ENCODE peak calls at places on chromosomes 7 and 10, in four cellular contexts. One of them, this sample, is unnamed.
A peak's percentile ranks its signal among the peaks of the same experiment; 100 is the strongest.

GRCh38 chr7:137953043-137953691 is 48.7 kb downstream of the CREB3L2 start:
- DNase-seq in transverse colon: no peak
- DNase-seq in esophagus squamous epithelium: no peak
- DNase-seq in adrenal gland: no peak
- DNase-seq in this sample: no peak

GRCh38 chr10:75651452-75651851 is 220.0 kb downstream of the LRMDA start:
- DNase-seq in transverse colon: peak; percentile 49
- DNase-seq in esophagus squamous epithelium: no peak
- DNase-seq in adrenal gland: no peak
- DNase-seq in this sample: no peak

GRCh38 chr10:50508315-50509051 is 115.3 kb downstream of the SGMS1 start:
- DNase-seq in transverse colon: no peak
- DNase-seq in esophagus squamous epithelium: no peak
- DNase-seq in adrenal gland: no peak
- DNase-seq in this sample: no peak

GRCh38 chr10:47321521-47322195 is 596 bp upstream of the GDF2 start:
- DNase-seq in adrenal gland: no peak
- DNase-seq in transverse colon: no peak
- DNase-seq in esophagus squamous epithelium: no peak
- DNase-seq in this sample: no peak

GRCh38 chr10:47402681-47403301 is 18.7 kb upstream of the ZNF488 start:
- DNase-seq in transverse colon: peak; percentile 26
- DNase-seq in adrenal gland: peak; percentile 92
- DNase-seq in esophagus squamous epithelium: no peak
- DNase-seq in this sample: peak; percentile 74

GRCh38 chr10:46515402-46516192 is 40.9 kb downstream of the GPRIN2 start:
- DNase-seq in adrenal gland: peak; percentile 5
- DNase-seq in esophagus squamous epithelium: no peak
- DNase-seq in transverse colon: peak; percentile 7
- DNase-seq in this sample: peak; percentile 14

GRCh38 chr7:90710466-90710850 is 114.3 kb downstream of the CDK14 start:
- DNase-seq in transverse colon: no peak
- DNase-seq in esophagus squamous epithelium: no peak
- DNase-seq in adrenal gland: no peak
- DNase-seq in this sample: no peak

GRCh38 chr7:44375236-44375699 is 49.9 kb upstream of the CAMK2B start:
- DNase-seq in adrenal gland: no peak
- DNase-seq in esophagus squamous epithelium: no peak
- DNase-seq in transverse colon: no peak
- DNase-seq in this sample: no peak

GRCh38 chr10:6255548-6256061 is 52.9 kb downstream of the PFKFB3 start:
- DNase-seq in adrenal gland: no peak
- DNase-seq in esophagus squamous epithelium: no peak
- DNase-seq in transverse colon: peak; percentile 25
- DNase-seq in this sample: no peak

GRCh38 chr10:3865565-3865964 is 80.6 kb upstream of the KLF6 start:
- DNase-seq in transverse colon: no peak
- DNase-seq in adrenal gland: no peak
- DNase-seq in esophagus squamous epithelium: no peak
- DNase-seq in this sample: no peak

GRCh38 chr7:67821116-67821515 is 824.5 kb downstream of the TYW1 start:
- DNase-seq in transverse colon: no peak
- DNase-seq in esophagus squamous epithelium: no peak
- DNase-seq in adrenal gland: peak; percentile 13
- DNase-seq in this sample: no peak

GRCh38 chr10:114876602-114877300 is 55.2 kb downstream of the FHIP2A start:
- DNase-seq in adrenal gland: peak; percentile 82
- DNase-seq in esophagus squamous epithelium: no peak
- DNase-seq in transverse colon: peak; percentile 62
- DNase-seq in this sample: peak; percentile 57

GRCh38 chr7:102993532-102994029 is 80.8 kb downstream of the LRRC17 start:
- DNase-seq in transverse colon: no peak
- DNase-seq in adrenal gland: no peak
- DNase-seq in esophagus squamous epithelium: no peak
- DNase-seq in this sample: no peak

GRCh38 chr10:128992770-128993169 is 474.3 kb upstream of the MGMT start:
- DNase-seq in esophagus squamous epithelium: no peak
- DNase-seq in adrenal gland: no peak
- DNase-seq in transverse colon: no peak
- DNase-seq in this sample: no peak

GRCh38 chr7:130134106-130134636 is 63.8 kb downstream of the KLHDC10 start:
- DNase-seq in esophagus squamous epithelium: no peak
- DNase-seq in transverse colon: no peak
- DNase-seq in adrenal gland: no peak
- DNase-seq in this sample: no peak

GRCh38 chr7:87413951-87414381 is 61.5 kb downstream of the ABCB4 start:
- DNase-seq in adrenal gland: peak; percentile 49
- DNase-seq in transverse colon: no peak
- DNase-seq in esophagus squamous epithelium: no peak
- DNase-seq in this sample: no peak

GRCh38 chr7:114539575-114539974 is 125.0 kb downstream of the FOXP2 start:
- DNase-seq in esophagus squamous epithelium: no peak
- DNase-seq in adrenal gland: peak; percentile 7
- DNase-seq in transverse colon: peak; percentile 7
- DNase-seq in this sample: no peak

GRCh38 chr10:108443636-108444035 is 1279.1 kb upstream of the SORCS1 start:
- DNase-seq in esophagus squamous epithelium: no peak
- DNase-seq in adrenal gland: no peak
- DNase-seq in transverse colon: no peak
- DNase-seq in this sample: no peak

GRCh38 chr10:63416376-63416775 is 49.4 kb downstream of the JMJD1C start:
- DNase-seq in esophagus squamous epithelium: no peak
- DNase-seq in adrenal gland: no peak
- DNase-seq in transverse colon: no peak
- DNase-seq in this sample: no peak

GRCh38 chr10:48266528-48266927 is 8.0 kb downstream of the FRMPD2 start:
- DNase-seq in transverse colon: no peak
- DNase-seq in esophagus squamous epithelium: no peak
- DNase-seq in adrenal gland: no peak
- DNase-seq in this sample: no peak

GRCh38 chr10:52314822-52315552 is 906 bp downstream of the DKK1 start:
- DNase-seq in transverse colon: peak; percentile 8
- DNase-seq in adrenal gland: peak; percentile 7
- DNase-seq in esophagus squamous epithelium: no peak
- DNase-seq in this sample: no peak

GRCh38 chr7:70703785-70704184 is 428.2 kb upstream of the GALNT17 start:
- DNase-seq in transverse colon: no peak
- DNase-seq in esophagus squamous epithelium: no peak
- DNase-seq in adrenal gland: no peak
- DNase-seq in this sample: no peak

GRCh38 chr10:68082815-68083395 is 7.8 kb upstream of the HERC4 start:
- DNase-seq in transverse colon: no peak
- DNase-seq in adrenal gland: no peak
- DNase-seq in esophagus squamous epithelium: no peak
- DNase-seq in this sample: no peak

GRCh38 chr10:97916586-97916985 is 66.9 kb downstream of the GOLGA7B start:
- DNase-seq in esophagus squamous epithelium: no peak
- DNase-seq in adrenal gland: no peak
- DNase-seq in transverse colon: no peak
- DNase-seq in this sample: no peak

GRCh38 chr7:2173184-2173827 is 59.4 kb downstream of the MAD1L1 start:
- DNase-seq in adrenal gland: no peak
- DNase-seq in esophagus squamous epithelium: no peak
- DNase-seq in transverse colon: no peak
- DNase-seq in this sample: no peak

GRCh38 chr7:45921699-45922519 is 837 bp upstream of the IGFBP3 start:
- DNase-seq in transverse colon: peak; percentile 26
- DNase-seq in adrenal gland: peak; percentile 28
- DNase-seq in esophagus squamous epithelium: no peak
- DNase-seq in this sample: peak; percentile 74

GRCh38 chr7:30925913-30926312 is 14.3 kb downstream of the AQP1 start:
- DNase-seq in transverse colon: no peak
- DNase-seq in adrenal gland: no peak
- DNase-seq in esophagus squamous epithelium: no peak
- DNase-seq in this sample: no peak

GRCh38 chr10:14032406-14032998 is 298.2 kb downstream of the FRMD4A start:
- DNase-seq in esophagus squamous epithelium: no peak
- DNase-seq in transverse colon: no peak
- DNase-seq in adrenal gland: no peak
- DNase-seq in this sample: no peak

GRCh38 chr10:11249134-11249533 is 231.5 kb downstream of the CELF2 start:
- DNase-seq in adrenal gland: no peak
- DNase-seq in esophagus squamous epithelium: no peak
- DNase-seq in transverse colon: no peak
- DNase-seq in this sample: no peak

GRCh38 chr7:32062150-32062549 is 8.1 kb downstream of the PDE1C start:
- DNase-seq in esophagus squamous epithelium: no peak
- DNase-seq in adrenal gland: peak; percentile 17
- DNase-seq in transverse colon: peak; percentile 51
- DNase-seq in this sample: peak; percentile 29

GRCh38 chr10:103659674-103660363 is 166.3 kb downstream of the NEURL1 start:
- DNase-seq in esophagus squamous epithelium: no peak
- DNase-seq in transverse colon: peak; percentile 63
- DNase-seq in adrenal gland: peak; percentile 84
- DNase-seq in this sample: peak; percentile 76

GRCh38 chr7:104179178-104179577 is 28.6 kb downstream of the ORC5 start:
- DNase-seq in transverse colon: no peak
- DNase-seq in esophagus squamous epithelium: no peak
- DNase-seq in adrenal gland: no peak
- DNase-seq in this sample: no peak
- H3K9me3 ChIP-seq in transverse colon: no peaks in the 10 kb centered on the region
- H3K9me3 ChIP-seq in esophagus squamous epithelium: no peaks in the 10 kb centered on the region
- H3K9me3 ChIP-seq in adrenal gland: no peaks in the 10 kb centered on the region
- H3K9me3 ChIP-seq in this sample: no peaks in the 10 kb centered on the region

GRCh38 chr10:102151774-102152544 is at the start of gene NOLC1:
- DNase-seq in adrenal gland: peak; percentile 98
- DNase-seq in transverse colon: peak; percentile 100
- DNase-seq in esophagus squamous epithelium: peak; percentile 92
- DNase-seq in this sample: peak; percentile 99
- TF ChIP-seq POLR2A in adrenal gland: peak; percentile 79
- TF ChIP-seq POLR2A in transverse colon: peak; percentile 79
- TF ChIP-seq POLR2A in esophagus squamous epithelium: no peak
- TF ChIP-seq POLR2A in this sample: no peak

DNA sequence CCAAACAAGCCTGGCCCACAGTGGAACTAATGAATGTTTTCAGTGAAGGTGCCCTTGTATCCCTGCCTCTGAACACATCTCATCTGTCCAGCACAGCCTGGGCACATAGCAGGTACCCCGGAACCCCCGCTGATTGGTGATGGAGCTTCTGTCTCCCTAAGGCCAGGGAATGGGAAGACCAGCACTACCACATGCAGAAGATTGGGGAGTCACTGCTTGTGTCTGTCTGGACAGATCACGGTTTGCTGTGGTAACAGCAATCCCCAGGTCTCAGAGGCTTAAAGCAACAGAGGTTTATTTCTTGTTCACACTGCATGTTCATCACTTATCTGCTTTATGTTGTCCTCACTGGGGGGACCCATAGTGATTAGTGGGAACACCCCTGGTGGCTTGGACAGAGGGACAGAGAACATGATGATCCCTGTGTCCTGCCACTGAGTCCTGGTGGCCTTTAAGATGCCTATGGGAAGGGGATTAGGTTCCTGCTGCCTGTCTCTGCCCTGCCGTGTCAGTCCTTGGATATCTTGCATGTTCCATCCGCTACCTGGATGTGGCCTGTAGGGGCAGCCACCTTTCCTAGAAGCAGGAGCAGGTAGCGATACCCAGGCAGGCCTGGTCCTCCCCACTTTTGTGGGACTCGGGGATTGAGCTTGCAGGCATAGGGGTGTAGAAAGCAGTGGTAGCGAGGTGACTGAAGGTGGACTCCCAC is 3.6 kb downstream of the TSPAN14 start:
- DNase-seq in adrenal gland: no peak
- DNase-seq in esophagus squamous epithelium: no peak
- DNase-seq in transverse colon: no peak
- DNase-seq in this sample: no peak
- H3K4me1 ChIP-seq in adrenal gland: peaks cover 63% of the 10 kb centered on the region
- H3K4me1 ChIP-seq in esophagus squamous epithelium: peaks cover 87% of the 10 kb centered on the region
- H3K4me1 ChIP-seq in transverse colon: peaks cover 56% of the 10 kb centered on the region
- H3K4me1 ChIP-seq in this sample: peaks cover 50% of the 10 kb centered on the region

GRCh38 chr7:154858836-154859537 is 143.9 kb downstream of the PAXIP1 start:
- DNase-seq in esophagus squamous epithelium: no peak
- DNase-seq in adrenal gland: no peak
- DNase-seq in transverse colon: no peak
- DNase-seq in this sample: no peak

GRCh38 chr7:154856737-154857136 is 146.2 kb downstream of the PAXIP1 start:
- DNase-seq in esophagus squamous epithelium: no peak
- DNase-seq in transverse colon: no peak
- DNase-seq in adrenal gland: no peak
- DNase-seq in this sample: no peak

GRCh38 chr7:154859747-154860620 is 142.9 kb downstream of the PAXIP1 start:
- DNase-seq in transverse colon: no peak
- DNase-seq in adrenal gland: no peak
- DNase-seq in esophagus squamous epithelium: no peak
- DNase-seq in this sample: no peak

GRCh38 chr7:154857240-154857639 is 145.7 kb downstream of the PAXIP1 start:
- DNase-seq in esophagus squamous epithelium: no peak
- DNase-seq in transverse colon: peak; percentile 33
- DNase-seq in adrenal gland: no peak
- DNase-seq in this sample: no peak

GRCh38 chr7:154857728-154858681 is 144.9 kb downstream of the PAXIP1 start:
- DNase-seq in esophagus squamous epithelium: no peak
- DNase-seq in adrenal gland: no peak
- DNase-seq in transverse colon: no peak
- DNase-seq in this sample: no peak
- H3K9me3 ChIP-seq in esophagus squamous epithelium: no peaks in the 10 kb centered on the region
- H3K9me3 ChIP-seq in adrenal gland: no peaks in the 10 kb centered on the region
- H3K9me3 ChIP-seq in transverse colon: no peaks in the 10 kb centered on the region
- H3K9me3 ChIP-seq in this sample: no peaks in the 10 kb centered on the region

DNA sequence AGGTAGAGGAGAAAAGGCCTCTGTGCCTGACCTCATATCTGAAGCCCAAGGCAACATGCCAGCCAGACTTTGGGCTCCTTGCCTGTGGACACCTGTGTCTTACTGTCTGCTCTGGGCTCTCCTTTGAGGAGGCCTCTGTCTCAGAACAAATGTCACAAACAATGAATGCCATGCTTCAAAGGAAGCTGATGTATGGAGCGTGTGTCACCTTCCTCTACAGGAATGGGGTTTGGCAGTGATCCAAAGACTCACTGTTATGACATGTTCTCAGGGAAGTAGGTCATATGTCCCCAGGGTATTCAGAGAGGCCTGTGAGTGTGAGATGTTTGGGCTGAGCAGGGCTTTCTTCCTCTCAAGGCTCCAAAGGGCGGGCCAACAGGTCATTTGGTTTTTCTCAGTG is 38.4 kb downstream of the PTPRE start:
- DNase-seq in adrenal gland: peak; percentile 51
- DNase-seq in esophagus squamous epithelium: no peak
- DNase-seq in transverse colon: peak; percentile 23
- DNase-seq in this sample: no peak
- TF ChIP-seq POLR2A in adrenal gland: no peak
- TF ChIP-seq POLR2A in esophagus squamous epithelium: no peak
- TF ChIP-seq POLR2A in transverse colon: no peak
- TF ChIP-seq POLR2A in this sample: no peak

This sample was measured in heart left ventricle.